ENCODE peak calls at places on chromosomes 11 and 22, in eight cellular contexts. D is stimulated activated CD8-positive, alpha-beta memory T cell treated with anti-CD3 and anti-CD28 coated beads, Interleukin-15, amount 100 ng/mL, for 4 hours; P is left cardiac atrium; I is NCI-H69; R is fibroblast of lung; H is lower leg skin; N is skeletal muscle cell; E is PC-9. V is an unnamed sample.

GRCh38 chr11:61362542-61362875 is 335 bp downstream of the TMEM138 start:
- DNase-seq in D (no peak), P (no peak), I (peak), R (peak), H (no peak), N (no peak), E (peak), V (peak)

GRCh38 chr22:29245626-29246385 is 22.0 kb downstream of the RHBDD3 start:
- DNase-seq in D (peak), P (peak), I (peak), R (peak), H (peak), N (no peak), E (no peak), V (peak)

GRCh38 chr11:44445500-44446340 is 119.7 kb upstream of the CD82 start:
- DNase-seq in D (no peak), P (no peak), I (peak), R (peak), H (no peak), N (no peak), E (peak), V (no peak)

GRCh38 chr11:5123802-5124521 is 14.2 kb downstream of the OR52A5 start:
- DNase-seq in D (no peak), P (peak), I (peak), R (peak), H (peak), N (peak), E (no peak), V (peak)

GRCh38 chr11:109309153-109309552 is 112.8 kb upstream of the C11orf87 start:
- DNase-seq in D (no peak), P (no peak), I (peak), R (peak), H (no peak), N (peak), E (no peak), V (no peak)

GRCh38 chr11:123584737-123585136 is 69.7 kb downstream of the SCN3B start:
- DNase-seq in D (no peak), P (no peak), I (no peak), R (no peak), H (no peak), N (no peak), E (no peak), V (no peak)

GRCh38 chr11:2569731-2570210 is 125.0 kb downstream of the KCNQ1 start:
- DNase-seq in D (no peak), P (no peak), I (no peak), R (no peak), H (no peak), N (no peak), E (no peak), V (no peak)

GRCh38 chr22:28718044-28718443 is 23.6 kb downstream of the CHEK2 start:
- DNase-seq in D (no peak), P (no peak), I (no peak), R (no peak), H (no peak), N (no peak), E (no peak), V (no peak)

GRCh38 chr11:42161886-42162285 is 702.4 kb upstream of the LRRC4C start:
- DNase-seq in D (no peak), P (no peak), I (no peak), R (peak), H (no peak), N (peak), E (no peak), V (no peak)

GRCh38 chr22:49849161-49850020 is 4.3 kb upstream of the ZBED4 start:
- DNase-seq in D (no peak), P (no peak), I (peak), R (no peak), H (no peak), N (no peak), E (no peak), V (no peak)

GRCh38 chr22:24109649-24110048 is 71.6 kb upstream of the SUSD2 start:
- DNase-seq in D (no peak), P (no peak), I (no peak), R (no peak), H (no peak), N (no peak), E (no peak), V (no peak)

GRCh38 chr11:90803781-90804180 is 580.9 kb upstream of the CHORDC1 start:
- DNase-seq in D (no peak), P (no peak), I (peak), R (no peak), H (no peak), N (no peak), E (no peak), V (no peak)

GRCh38 chr11:9380773-9381172 is 3.7 kb upstream of the IPO7 start:
- DNase-seq in D (no peak), P (no peak), I (no peak), R (no peak), H (no peak), N (no peak), E (no peak), V (no peak)

GRCh38 chr11:128196235-128196634 is 391.1 kb downstream of the ETS1 start:
- DNase-seq in D (no peak), P (no peak), I (no peak), R (no peak), H (no peak), N (no peak), E (no peak), V (no peak)

GRCh38 chr11:132911186-132911585 is 621.1 kb downstream of the OPCML start:
- DNase-seq in D (no peak), P (no peak), I (peak), R (peak), H (no peak), N (peak), E (no peak), V (no peak)

GRCh38 chr11:44120169-44120568 is 24.7 kb downstream of the EXT2 start:
- DNase-seq in D (no peak), P (no peak), I (peak), R (no peak), H (no peak), N (no peak), E (no peak), V (no peak)

GRCh38 chr11:65625628-65626342 is 10.2 kb downstream of the PCNX3 start:
- DNase-seq in D (no peak), P (peak), I (no peak), R (no peak), H (no peak), N (no peak), E (no peak), V (peak)

GRCh38 chr22:42863349-42863911 is 6.4 kb upstream of the ARFGAP3 start:
- DNase-seq in D (no peak), P (no peak), I (no peak), R (peak), H (no peak), N (peak), E (peak), V (no peak)

GRCh38 chr22:42848941-42849340 is 8.1 kb downstream of the ARFGAP3 start:
- DNase-seq in D (no peak), P (no peak), I (no peak), R (no peak), H (no peak), N (no peak), E (no peak), V (no peak)

GRCh38 chr11:2721163-2721935 is 21.6 kb upstream of the KCNQ1OT1 start:
- DNase-seq in D (no peak), P (no peak), I (peak), R (no peak), H (no peak), N (no peak), E (no peak), V (no peak)

GRCh38 chr11:70568504-70569172 is 170.3 kb downstream of the CTTN start:
- DNase-seq in D (no peak), P (peak), I (peak), R (peak), H (no peak), N (no peak), E (no peak), V (no peak)

V was measured in OCI-LY7.